ENCODE peak calls at places on chromosomes 3 and 15, in six cellular contexts. W, N, H, R, T and S are unnamed samples.

GRCh38 chr3:64316971-64317370 is 91.7 kb upstream of the PRICKLE2 start:
- DNase-seq in N (no peak), H (no peak), W (peak; percentile 54), R (no peak), T (peak; percentile 39), S (no peak)

GRCh38 chr3:11930084-11930483 is 74.1 kb upstream of the SYN2 start:
- DNase-seq in T (no peak), W (no peak), H (peak; percentile 5), N (no peak), R (no peak), S (no peak)

GRCh38 chr15:42704492-42704926 is 32.4 kb downstream of the CDAN1 start:
- DNase-seq in T (peak; percentile 72), R (peak; percentile 70), N (peak; percentile 80), H (peak; percentile 74), W (peak; percentile 73), S (peak; percentile 70)

GRCh38 chr3:43001094-43001553 is 22.0 kb downstream of the GASK1A start:
- DNase-seq in R (no peak), H (no peak), W (peak; percentile 85), T (peak; percentile 39), N (no peak), S (no peak)

GRCh38 chr3:64667887-64668581 is 19.8 kb downstream of the ADAMTS9 start:
- DNase-seq in W (no peak), R (no peak), T (no peak), H (no peak), N (peak; percentile 8), S (no peak)

GRCh38 chr15:71443538-71443937 is 328.3 kb downstream of the THSD4 start:
- DNase-seq in W (peak; percentile 51), T (peak; percentile 53), N (peak; percentile 51), R (peak; percentile 79), H (peak; percentile 53), S (peak; percentile 50)

GRCh38 chr3:64291956-64292355 is 66.7 kb upstream of the PRICKLE2 start:
- DNase-seq in H (no peak), N (no peak), R (no peak), T (peak; percentile 76), W (peak; percentile 55), S (no peak)

GRCh38 chr15:57348081-57348480 is 28.2 kb upstream of the CGNL1 start:
- DNase-seq in W (no peak), R (no peak), H (no peak), T (no peak), N (no peak), S (no peak)

GRCh38 chr15:69755571-69756310 is 303.1 kb downstream of the RPLP1 start:
- DNase-seq in H (no peak), R (no peak), N (no peak), T (peak; percentile 44), W (no peak), S (no peak)

GRCh38 chr15:71316911-71317310 is 201.6 kb downstream of the THSD4 start:
- DNase-seq in T (no peak), N (no peak), H (no peak), R (no peak), W (peak; percentile 73), S (no peak)

GRCh38 chr3:185822957-185823279 is 1.9 kb downstream of the IGF2BP2 start:
- DNase-seq in W (no peak), T (peak; percentile 45), N (no peak), R (no peak), H (no peak), S (no peak)

GRCh38 chr15:90810354-90810753 is 58.0 kb upstream of the FURIN start:
- DNase-seq in R (no peak), W (no peak), H (no peak), T (no peak), N (no peak), S (no peak)

GRCh38 chr3:140736863-140737460 is 59.1 kb downstream of the TRIM42 start:
- DNase-seq in T (peak; percentile 6), R (peak; percentile 71), W (no peak), H (peak; percentile 72), N (peak; percentile 86), S (peak; percentile 37)

GRCh38 chr15:65916664-65917406 is 47.5 kb downstream of the RAB11A start:
- DNase-seq in R (peak; percentile 81), N (peak; percentile 82), T (peak; percentile 82), H (peak; percentile 85), W (peak; percentile 74), S (peak; percentile 74)

GRCh38 chr3:70716832-70717231 is 404.4 kb upstream of the MDFIC2 start:
- DNase-seq in H (no peak), T (peak; percentile 32), N (no peak), R (no peak), W (peak; percentile 48), S (no peak)

GRCh38 chr15:40743921-40744809 is 10.9 kb downstream of the RMDN3 start:
- DNase-seq in H (no peak), T (peak; percentile 87), W (peak; percentile 82), N (peak; percentile 41), R (no peak), S (no peak)

GRCh38 chr3:156910022-156910421 is 83.9 kb downstream of the LEKR1 start:
- DNase-seq in T (no peak), H (no peak), R (no peak), N (no peak), W (no peak), S (no peak)

GRCh38 chr3:127403795-127404194 is 115.9 kb upstream of the PRR20G start:
- DNase-seq in R (no peak), N (no peak), T (no peak), H (no peak), W (no peak), S (no peak)

GRCh38 chr3:127405791-127406190 is 117.9 kb upstream of the PRR20G start:
- DNase-seq in T (no peak), N (no peak), H (peak; percentile 19), W (no peak), R (no peak), S (no peak)

GRCh38 chr3:127407026-127407939 is 119.4 kb upstream of the PRR20G start:
- DNase-seq in H (peak; percentile 21), T (no peak), R (no peak), N (no peak), W (no peak), S (no peak)

GRCh38 chr3:127406309-127407025 is 118.6 kb upstream of the PRR20G start:
- DNase-seq in T (no peak), N (peak; percentile 83), R (no peak), H (peak; percentile 61), W (peak; percentile 2), S (no peak)

GRCh38 chr3:127404614-127405598 is 117.1 kb upstream of the PRR20G start:
- DNase-seq in T (no peak), W (no peak), R (no peak), H (peak; percentile 21), N (no peak), S (no peak)
- H2BK15ac ChIP-seq in T (no peak overlapping the region), W (no peak overlapping the region), R (no peak overlapping the region), H (no peak overlapping the region), N (no peak overlapping the region), S (no peak overlapping the region)

GRCh38 chr3:31848163-31848848 is 132.8 kb downstream of the OSBPL10 start:
- DNase-seq in T (no peak), R (no peak), N (no peak), W (no peak), H (no peak), S (no peak)

GRCh38 chr3:31851278-31851677 is 129.8 kb downstream of the OSBPL10 start:
- DNase-seq in W (no peak), H (no peak), N (no peak), T (no peak), R (no peak), S (no peak)

GRCh38 chr3:31848921-31849320 is 132.1 kb downstream of the OSBPL10 start:
- DNase-seq in R (no peak), W (no peak), T (no peak), N (no peak), H (no peak), S (no peak)

GRCh38 chr3:31858439-31858838 is 122.6 kb downstream of the OSBPL10 start:
- DNase-seq in W (no peak), H (no peak), N (no peak), R (no peak), T (no peak), S (no peak)

DNA sequence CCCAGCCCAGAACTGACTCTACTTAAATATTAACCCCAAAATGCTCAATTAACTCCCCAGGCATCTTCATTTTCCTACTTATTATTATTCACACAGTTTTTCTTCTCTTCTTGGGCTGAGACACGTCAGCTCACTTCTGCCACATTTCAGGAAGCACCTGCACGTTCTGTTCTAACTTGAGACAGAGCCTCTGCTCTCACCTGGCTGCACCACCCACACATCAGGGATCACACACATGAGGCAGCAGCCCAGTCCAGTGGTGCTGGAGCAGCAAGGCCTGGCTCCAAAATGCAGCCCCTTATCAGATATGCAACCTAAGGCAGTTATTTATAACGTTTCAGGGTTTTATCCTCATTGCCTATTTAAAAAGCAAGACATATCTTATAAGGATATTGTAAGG is 127.5 kb downstream of the OSBPL10 start:
- DNase-seq in W (no peak), T (no peak), N (no peak), R (no peak), H (no peak), S (no peak)
- H2BK15ac ChIP-seq in W (no peak overlapping the region), T (no peak overlapping the region), N (no peak overlapping the region), R (no peak overlapping the region), H (no peak overlapping the region), S (no peak overlapping the region)

DNA sequence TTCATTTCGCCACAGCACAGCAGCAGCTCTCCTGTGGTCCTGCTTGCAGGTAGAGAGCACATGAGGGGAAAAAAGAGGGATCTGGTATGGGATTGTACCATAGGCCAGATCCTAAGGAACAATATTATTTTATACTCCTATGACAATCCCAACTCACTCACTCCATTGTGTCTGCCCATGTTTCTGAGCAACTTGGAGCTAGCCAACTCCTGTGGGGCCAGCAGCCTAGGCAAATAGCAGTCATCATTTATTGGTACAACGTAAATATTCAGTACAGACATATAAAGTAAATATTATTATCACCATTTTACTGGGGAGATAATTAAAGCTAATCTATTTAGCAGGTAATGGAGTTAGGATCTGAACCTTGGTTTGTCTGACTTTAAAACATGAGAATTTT is 148.4 kb downstream of the MECOM start:
- DNase-seq in T (no peak), H (no peak), N (no peak), W (no peak), R (no peak), S (no peak)
- H2BK15ac ChIP-seq in T (no peak overlapping the region), H (no peak overlapping the region), N (no peak overlapping the region), W (no peak overlapping the region), R (no peak overlapping the region), S (no peak overlapping the region)

GRCh38 chr3:40754966-40755365 is 230.2 kb downstream of the ZNF621 start:
- DNase-seq in R (no peak), W (no peak), T (no peak), N (no peak), H (no peak), S (no peak)

GRCh38 chr3:40753956-40754355 is 229.2 kb downstream of the ZNF621 start:
- DNase-seq in H (no peak), N (peak; percentile 15), R (no peak), W (no peak), T (no peak), S (no peak)

GRCh38 chr3:40752492-40752891 is 227.7 kb downstream of the ZNF621 start:
- DNase-seq in N (no peak), R (no peak), H (no peak), W (no peak), T (no peak), S (no peak)

GRCh38 chr3:40751652-40752051 is 226.9 kb downstream of the ZNF621 start:
- DNase-seq in R (no peak), W (no peak), T (no peak), H (no peak), N (no peak), S (no peak)

DNA sequence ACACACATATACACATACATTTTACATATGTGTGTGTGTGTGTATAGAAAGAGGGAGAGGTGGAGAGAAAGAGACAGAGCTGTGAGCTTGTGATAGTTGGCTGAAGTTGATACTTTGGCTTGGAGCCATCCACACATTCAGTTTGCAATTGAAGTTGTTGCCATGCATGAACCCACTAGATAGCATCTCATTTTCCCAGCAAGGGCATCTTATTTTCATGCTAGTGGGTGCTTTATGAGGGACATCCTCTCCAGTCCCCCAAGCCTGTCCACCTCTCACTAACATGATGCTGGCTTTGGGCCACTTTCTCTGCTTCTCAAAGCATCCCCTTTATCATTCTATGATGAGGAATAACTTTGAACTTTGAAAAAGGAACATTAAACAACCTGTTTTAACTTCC is 228.6 kb downstream of the ZNF621 start:
- DNase-seq in R (no peak), T (no peak), W (no peak), N (no peak), H (no peak), S (no peak)
- H2BK15ac ChIP-seq in R (no peak overlapping the region), T (no peak overlapping the region), W (no peak overlapping the region), N (no peak overlapping the region), H (no peak overlapping the region), S (no peak overlapping the region)